ENCODE peak calls at places on chromosomes 7 and 10, in five cellular contexts. R is HCT116, N is H1, Z is WTC11, V is HEK293T. J is an unnamed sample.

GRCh38 chr7:148941598-148942280 is 57.6 kb upstream of the EZH2 start:
- DNase-seq in R (peak), N (no peak), Z (peak), V (peak), J (peak)

GRCh38 chr7:133253522-133253882 is 624 bp downstream of the EXOC4 start:
- DNase-seq in R (no peak), N (no peak), Z (no peak), V (no peak), J (peak)

GRCh38 chr10:60362461-60362860 is 27.2 kb downstream of the ANK3 start:
- DNase-seq in R (no peak), N (no peak), Z (no peak), V (no peak), J (no peak)

GRCh38 chr10:90592903-90593302 is 264.9 kb downstream of the HTR7 start:
- DNase-seq in R (peak), N (peak), Z (peak), V (peak), J (peak)

GRCh38 chr7:35519971-35520809 is 174.7 kb downstream of the HERPUD2 start:
- DNase-seq in R (peak), N (no peak), Z (peak), V (peak), J (peak)

GRCh38 chr7:23254051-23254681 is 7.6 kb downstream of the GPNMB start:
- DNase-seq in R (no peak), N (no peak), Z (no peak), V (no peak), J (no peak)

GRCh38 chr7:5526190-5527037 is 102.8 kb upstream of the TNRC18 start:
- DNase-seq in R (no peak), N (no peak), Z (peak), V (no peak), J (peak)

GRCh38 chr7:55120074-55120473 is 101.3 kb downstream of the EGFR start:
- DNase-seq in R (no peak), N (no peak), Z (no peak), V (no peak), J (no peak)

GRCh38 chr7:33610918-33611317 is 294.4 kb upstream of the BMPER start:
- DNase-seq in R (no peak), N (no peak), Z (no peak), V (no peak), J (no peak)

DNA sequence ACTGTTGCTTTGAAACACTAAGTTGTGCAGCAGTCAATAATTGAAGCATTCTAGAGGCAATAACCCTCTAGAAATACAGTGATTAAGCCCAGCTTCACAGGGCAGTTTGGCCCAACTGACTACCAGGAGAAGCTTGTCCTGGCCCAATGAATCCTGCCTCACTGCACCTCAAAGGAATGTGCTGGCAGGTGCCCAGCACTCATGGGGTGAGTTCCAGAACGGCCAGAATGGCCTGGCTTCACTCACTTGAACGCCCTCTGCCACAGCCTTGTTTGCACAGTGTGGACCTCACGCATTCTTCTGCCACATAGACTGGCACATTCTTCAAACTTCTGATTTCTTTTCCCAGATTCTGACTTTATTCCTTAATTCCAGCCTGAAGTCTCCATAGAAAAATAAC is 6.6 kb upstream of the ITIH2 start:
- DNase-seq in R (no peak), N (no peak), Z (no peak), V (no peak), J (peak)
- TF ChIP-seq SP1 in R (no peak), N (no peak), Z (no peak), V (no peak), J (no peak)

DNA sequence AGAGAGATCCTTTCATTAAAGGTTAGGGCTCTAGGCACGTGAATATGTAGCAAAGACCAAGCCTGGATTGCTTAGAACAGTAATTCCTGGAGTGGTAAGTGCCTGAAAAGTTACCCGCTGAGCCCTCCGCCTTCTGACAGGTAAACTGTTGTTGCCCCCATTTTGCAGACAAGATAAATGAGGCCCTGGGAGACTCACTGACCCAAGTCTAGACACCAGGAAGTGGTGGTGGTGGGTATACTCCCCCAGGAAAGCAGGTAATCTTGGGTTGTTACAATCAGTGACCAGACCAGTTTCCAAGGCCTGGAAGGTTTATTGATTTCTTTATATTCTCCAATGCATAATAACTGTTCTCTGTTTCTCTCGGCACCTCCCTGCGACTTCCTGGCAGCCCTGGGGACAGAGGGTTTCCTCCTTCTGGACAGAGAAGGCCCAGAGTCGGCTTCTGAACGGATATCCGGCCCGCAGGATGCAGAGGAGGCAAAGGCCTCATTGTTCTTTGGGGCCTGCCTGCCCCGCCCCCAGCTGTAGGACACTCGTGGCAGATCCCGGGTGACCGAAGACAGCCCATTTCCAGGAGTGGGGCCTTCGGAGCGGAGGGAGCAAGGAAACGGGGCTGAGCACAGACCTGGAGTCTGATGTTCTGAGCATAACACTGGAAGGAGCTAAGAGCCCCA is 1.3 kb upstream of the GRK5 start:
- DNase-seq in R (no peak), N (no peak), Z (peak), V (no peak), J (peak)
- TF ChIP-seq SP1 in R (no peak), N (no peak), Z (no peak), V (no peak), J (no peak)

DNA sequence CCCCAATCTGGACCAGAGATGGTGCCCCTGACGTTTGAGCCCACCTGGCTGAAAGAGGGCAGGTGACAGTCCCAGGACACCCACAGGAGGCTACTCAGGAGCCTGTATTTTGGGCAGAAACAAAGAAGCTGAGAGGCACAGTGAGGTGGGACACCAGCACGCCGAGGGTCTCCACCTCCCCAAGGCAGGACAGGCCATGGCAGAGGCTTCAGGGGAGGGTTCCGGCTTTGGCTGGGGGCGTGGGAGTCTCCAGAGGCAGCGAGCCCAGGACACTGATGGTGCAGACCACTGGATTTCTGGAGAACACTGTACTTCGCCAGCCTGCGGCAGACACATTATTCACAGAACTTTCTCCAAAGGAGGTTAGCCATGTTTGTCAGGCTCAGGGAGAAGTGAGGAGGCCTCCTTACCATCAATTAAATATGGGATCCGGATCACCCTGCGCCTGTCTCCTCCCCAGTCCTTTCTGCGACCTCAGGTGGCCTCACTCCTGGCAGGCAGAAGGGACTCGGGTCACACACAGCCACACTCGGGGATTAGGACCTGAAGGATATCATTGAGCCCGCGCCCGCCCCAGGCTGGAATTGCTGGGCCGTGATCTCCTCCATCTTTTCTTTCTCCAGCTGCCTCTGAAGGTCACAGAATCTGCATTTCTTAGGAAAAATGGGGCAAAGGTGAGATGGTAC is 98.3 kb downstream of the MKI67 start:
- DNase-seq in R (no peak), N (no peak), Z (no peak), V (no peak), J (no peak)
- TF ChIP-seq SP1 in R (no peak), N (no peak), Z (no peak), V (no peak), J (no peak)

GRCh38 chr10:52818019-52818418 is 45.4 kb upstream of the MBL2 start:
- DNase-seq in R (peak), N (peak), Z (no peak), V (peak), J (peak)
- TF ChIP-seq SP1 in R (no peak), N (no peak), Z (no peak), V (no peak), J (no peak)

GRCh38 chr10:44864042-44864436 is 47.1 kb upstream of the TMEM72 start:
- DNase-seq in R (no peak), N (no peak), Z (peak), V (no peak), J (no peak)

GRCh38 chr10:44862006-44862751 is 49.0 kb upstream of the TMEM72 start:
- DNase-seq in R (no peak), N (no peak), Z (no peak), V (no peak), J (no peak)

GRCh38 chr10:44864637-44865288 is 46.4 kb upstream of the TMEM72 start:
- DNase-seq in R (peak), N (peak), Z (peak), V (peak), J (peak)

GRCh38 chr10:44862917-44863316 is 48.2 kb upstream of the TMEM72 start:
- DNase-seq in R (no peak), N (no peak), Z (no peak), V (no peak), J (no peak)

GRCh38 chr10:44863344-44864041 is 47.6 kb upstream of the TMEM72 start:
- DNase-seq in R (no peak), N (no peak), Z (peak), V (no peak), J (no peak)
- TF ChIP-seq SP1 in R (no peak), N (no peak), Z (no peak), V (no peak), J (no peak)

GRCh38 chr7:125828153-125828690 is 898.6 kb upstream of the POT1 start:
- DNase-seq in R (no peak), N (no peak), Z (no peak), V (no peak), J (no peak)
- TF ChIP-seq SP1 in R (no peak), N (no peak), Z (no peak), V (no peak), J (no peak)

GRCh38 chr7:105391429-105391828 is 2.7 kb upstream of the SRPK2 start:
- DNase-seq in R (no peak), N (no peak), Z (no peak), V (no peak), J (no peak)

GRCh38 chr7:105389889-105390288 is 1.2 kb upstream of the SRPK2 start:
- DNase-seq in R (no peak), N (no peak), Z (no peak), V (no peak), J (no peak)

GRCh38 chr7:105389090-105389650 is 449 bp upstream of the SRPK2 start:
- DNase-seq in R (peak), N (no peak), Z (peak), V (peak), J (peak)

GRCh38 chr7:105387621-105388372 is 924 bp downstream of the SRPK2 start:
- DNase-seq in R (no peak), N (no peak), Z (peak), V (peak), J (peak)

GRCh38 chr7:105388373-105389089 is at the start of gene SRPK2:
- DNase-seq in R (no peak), N (no peak), Z (peak), V (peak), J (peak)
- TF ChIP-seq SP1 in R (no peak), N (no peak), Z (no peak), V (no peak), J (no peak)

GRCh38 chr10:72244573-72245038 is 28.5 kb upstream of the ASCC1 start:
- DNase-seq in R (no peak), N (no peak), Z (no peak), V (no peak), J (no peak)

GRCh38 chr10:72241853-72242252 is 25.8 kb upstream of the ASCC1 start:
- DNase-seq in R (no peak), N (no peak), Z (no peak), V (no peak), J (no peak)

GRCh38 chr10:72240371-72240770 is 24.3 kb upstream of the ASCC1 start:
- DNase-seq in R (no peak), N (no peak), Z (no peak), V (no peak), J (no peak)

GRCh38 chr10:72243822-72244437 is 27.9 kb upstream of the ASCC1 start:
- DNase-seq in R (no peak), N (no peak), Z (no peak), V (peak), J (no peak)

DNA sequence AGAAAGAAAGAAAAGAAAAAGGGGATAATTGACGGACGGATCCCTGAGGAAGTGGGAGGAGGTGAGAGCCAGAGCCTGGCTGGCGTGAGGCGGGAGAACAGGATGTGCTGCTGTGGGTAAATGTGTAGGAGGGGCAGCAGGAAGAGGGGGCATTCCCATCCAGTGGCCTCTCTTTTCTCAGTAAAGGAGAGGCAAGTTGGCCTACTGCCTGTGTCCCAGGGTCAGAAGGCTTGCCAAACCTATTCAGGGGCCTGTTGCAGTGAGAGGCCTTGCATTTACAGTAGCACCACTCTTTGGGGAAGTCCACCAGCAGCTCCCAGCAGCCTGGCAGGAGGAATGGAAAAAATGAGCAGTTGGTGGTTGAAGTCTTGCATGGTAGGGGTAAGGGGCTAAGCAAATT is 26.6 kb upstream of the ASCC1 start:
- DNase-seq in R (no peak), N (no peak), Z (no peak), V (no peak), J (no peak)
- TF ChIP-seq SP1 in R (no peak), N (no peak), Z (no peak), V (no peak), J (no peak)